ENCODE peak calls at places on chromosomes 16 and 17, in five cellular contexts. One of them, this sample, is unnamed.

GRCh38 chr16:75306102-75306762 is 54.8 kb upstream of the BCAR1 start:
- DNase-seq in fibroblast of lung: peak; percentile 51
- DNase-seq in activated CD8-positive, alpha-beta memory T cell treated with anti-CD3 and anti-CD28 coated beads for 1 hour: no peak
- DNase-seq in activated T-cell treated with anti-CD3 and anti-CD28 coated beads, Interleukin-2, amount 50 U/mL, for 24 hours: no peak
- DNase-seq in naive B cell: no peak
- DNase-seq in this sample: no peak

GRCh38 chr16:17552351-17552750 is 81.6 kb upstream of the XYLT1 start:
- DNase-seq in fibroblast of lung: peak; percentile 91
- DNase-seq in activated CD8-positive, alpha-beta memory T cell treated with anti-CD3 and anti-CD28 coated beads for 1 hour: no peak
- DNase-seq in activated T-cell treated with anti-CD3 and anti-CD28 coated beads, Interleukin-2, amount 50 U/mL, for 24 hours: no peak
- DNase-seq in naive B cell: no peak
- DNase-seq in this sample: no peak

GRCh38 chr16:11530171-11530940 is 56.4 kb downstream of the LITAF start:
- DNase-seq in fibroblast of lung: peak; percentile 9
- DNase-seq in activated CD8-positive, alpha-beta memory T cell treated with anti-CD3 and anti-CD28 coated beads for 1 hour: no peak
- DNase-seq in activated T-cell treated with anti-CD3 and anti-CD28 coated beads, Interleukin-2, amount 50 U/mL, for 24 hours: no peak
- DNase-seq in naive B cell: no peak
- DNase-seq in this sample: no peak

GRCh38 chr16:72061564-72061963 is 1.5 kb upstream of the HPR start:
- DNase-seq in activated CD8-positive, alpha-beta memory T cell treated with anti-CD3 and anti-CD28 coated beads for 1 hour: no peak
- DNase-seq in activated T-cell treated with anti-CD3 and anti-CD28 coated beads, Interleukin-2, amount 50 U/mL, for 24 hours: no peak
- DNase-seq in fibroblast of lung: no peak
- DNase-seq in naive B cell: no peak
- DNase-seq in this sample: no peak

GRCh38 chr17:32491371-32492280 is 4.8 kb downstream of the CDK5R1 start:
- DNase-seq in naive B cell: no peak
- DNase-seq in activated T-cell treated with anti-CD3 and anti-CD28 coated beads, Interleukin-2, amount 50 U/mL, for 24 hours: peak; percentile 58
- DNase-seq in fibroblast of lung: no peak
- DNase-seq in activated CD8-positive, alpha-beta memory T cell treated with anti-CD3 and anti-CD28 coated beads for 1 hour: no peak
- DNase-seq in this sample: no peak

GRCh38 chr17:31058958-31059357 is 35.8 kb upstream of the NF1 start:
- DNase-seq in activated T-cell treated with anti-CD3 and anti-CD28 coated beads, Interleukin-2, amount 50 U/mL, for 24 hours: no peak
- DNase-seq in fibroblast of lung: no peak
- DNase-seq in naive B cell: no peak
- DNase-seq in activated CD8-positive, alpha-beta memory T cell treated with anti-CD3 and anti-CD28 coated beads for 1 hour: no peak
- DNase-seq in this sample: no peak

GRCh38 chr17:10421211-10421610 is 539 bp downstream of the MYH8 start:
- DNase-seq in activated CD8-positive, alpha-beta memory T cell treated with anti-CD3 and anti-CD28 coated beads for 1 hour: no peak
- DNase-seq in activated T-cell treated with anti-CD3 and anti-CD28 coated beads, Interleukin-2, amount 50 U/mL, for 24 hours: no peak
- DNase-seq in naive B cell: no peak
- DNase-seq in fibroblast of lung: no peak
- DNase-seq in this sample: no peak

GRCh38 chr17:17690156-17690737 is 9.0 kb downstream of the RAI1 start:
- DNase-seq in naive B cell: no peak
- DNase-seq in activated CD8-positive, alpha-beta memory T cell treated with anti-CD3 and anti-CD28 coated beads for 1 hour: no peak
- DNase-seq in activated T-cell treated with anti-CD3 and anti-CD28 coated beads, Interleukin-2, amount 50 U/mL, for 24 hours: no peak
- DNase-seq in fibroblast of lung: no peak
- DNase-seq in this sample: no peak

GRCh38 chr16:19664166-19664565 is 53.9 kb downstream of the KNOP1 start:
- DNase-seq in naive B cell: no peak
- DNase-seq in activated CD8-positive, alpha-beta memory T cell treated with anti-CD3 and anti-CD28 coated beads for 1 hour: no peak
- DNase-seq in fibroblast of lung: no peak
- DNase-seq in activated T-cell treated with anti-CD3 and anti-CD28 coated beads, Interleukin-2, amount 50 U/mL, for 24 hours: no peak
- DNase-seq in this sample: no peak

GRCh38 chr16:67019171-67019570 is 9.8 kb upstream of the CBFB start:
- DNase-seq in activated T-cell treated with anti-CD3 and anti-CD28 coated beads, Interleukin-2, amount 50 U/mL, for 24 hours: no peak
- DNase-seq in naive B cell: no peak
- DNase-seq in activated CD8-positive, alpha-beta memory T cell treated with anti-CD3 and anti-CD28 coated beads for 1 hour: no peak
- DNase-seq in fibroblast of lung: no peak
- DNase-seq in this sample: no peak

GRCh38 chr17:47693667-47694017 is 319 bp upstream of the TBKBP1 start:
- DNase-seq in fibroblast of lung: no peak
- DNase-seq in activated T-cell treated with anti-CD3 and anti-CD28 coated beads, Interleukin-2, amount 50 U/mL, for 24 hours: peak; percentile 64
- DNase-seq in activated CD8-positive, alpha-beta memory T cell treated with anti-CD3 and anti-CD28 coated beads for 1 hour: no peak
- DNase-seq in naive B cell: no peak
- DNase-seq in this sample: peak; percentile 49

GRCh38 chr17:11950771-11951519 is 46.3 kb downstream of the ZNF18 start:
- DNase-seq in activated T-cell treated with anti-CD3 and anti-CD28 coated beads, Interleukin-2, amount 50 U/mL, for 24 hours: no peak
- DNase-seq in naive B cell: no peak
- DNase-seq in activated CD8-positive, alpha-beta memory T cell treated with anti-CD3 and anti-CD28 coated beads for 1 hour: no peak
- DNase-seq in fibroblast of lung: peak; percentile 36
- DNase-seq in this sample: no peak

GRCh38 chr16:55102077-55102476 is 171.4 kb downstream of the IRX5 start:
- DNase-seq in activated CD8-positive, alpha-beta memory T cell treated with anti-CD3 and anti-CD28 coated beads for 1 hour: no peak
- DNase-seq in naive B cell: no peak
- DNase-seq in fibroblast of lung: no peak
- DNase-seq in activated T-cell treated with anti-CD3 and anti-CD28 coated beads, Interleukin-2, amount 50 U/mL, for 24 hours: no peak
- DNase-seq in this sample: no peak

GRCh38 chr17:1898872-1899271 is 69.1 kb downstream of the RPA1 start:
- DNase-seq in activated CD8-positive, alpha-beta memory T cell treated with anti-CD3 and anti-CD28 coated beads for 1 hour: no peak
- DNase-seq in naive B cell: no peak
- DNase-seq in fibroblast of lung: no peak
- DNase-seq in activated T-cell treated with anti-CD3 and anti-CD28 coated beads, Interleukin-2, amount 50 U/mL, for 24 hours: no peak
- DNase-seq in this sample: no peak

GRCh38 chr16:46830417-46830901 is 521 bp downstream of the C16orf87 start:
- DNase-seq in naive B cell: no peak
- DNase-seq in activated T-cell treated with anti-CD3 and anti-CD28 coated beads, Interleukin-2, amount 50 U/mL, for 24 hours: no peak
- DNase-seq in fibroblast of lung: peak; percentile 20
- DNase-seq in activated CD8-positive, alpha-beta memory T cell treated with anti-CD3 and anti-CD28 coated beads for 1 hour: no peak
- DNase-seq in this sample: peak; percentile 66

GRCh38 chr17:79960788-79961522 is 74.7 kb downstream of the TBC1D16 start:
- DNase-seq in activated CD8-positive, alpha-beta memory T cell treated with anti-CD3 and anti-CD28 coated beads for 1 hour: no peak
- DNase-seq in naive B cell: no peak
- DNase-seq in activated T-cell treated with anti-CD3 and anti-CD28 coated beads, Interleukin-2, amount 50 U/mL, for 24 hours: no peak
- DNase-seq in fibroblast of lung: peak; percentile 26
- DNase-seq in this sample: no peak

GRCh38 chr16:15640966-15641365 is 2.0 kb downstream of the MARF1 start:
- DNase-seq in activated CD8-positive, alpha-beta memory T cell treated with anti-CD3 and anti-CD28 coated beads for 1 hour: no peak
- DNase-seq in fibroblast of lung: no peak
- DNase-seq in activated T-cell treated with anti-CD3 and anti-CD28 coated beads, Interleukin-2, amount 50 U/mL, for 24 hours: no peak
- DNase-seq in naive B cell: no peak
- DNase-seq in this sample: peak; percentile 17

GRCh38 chr17:5854871-5855554 is 215.2 kb upstream of the WSCD1 start:
- DNase-seq in activated CD8-positive, alpha-beta memory T cell treated with anti-CD3 and anti-CD28 coated beads for 1 hour: no peak
- DNase-seq in naive B cell: no peak
- DNase-seq in activated T-cell treated with anti-CD3 and anti-CD28 coated beads, Interleukin-2, amount 50 U/mL, for 24 hours: no peak
- DNase-seq in fibroblast of lung: no peak
- DNase-seq in this sample: no peak

GRCh38 chr17:67829331-67829730 is 4.0 kb downstream of the BPTF start:
- DNase-seq in activated CD8-positive, alpha-beta memory T cell treated with anti-CD3 and anti-CD28 coated beads for 1 hour: no peak
- DNase-seq in activated T-cell treated with anti-CD3 and anti-CD28 coated beads, Interleukin-2, amount 50 U/mL, for 24 hours: peak; percentile 36
- DNase-seq in fibroblast of lung: peak; percentile 19
- DNase-seq in naive B cell: no peak
- DNase-seq in this sample: peak; percentile 69

GRCh38 chr17:78885956-78886355 is 17.0 kb downstream of the CEP295NL start:
- DNase-seq in activated T-cell treated with anti-CD3 and anti-CD28 coated beads, Interleukin-2, amount 50 U/mL, for 24 hours: no peak
- DNase-seq in fibroblast of lung: no peak
- DNase-seq in naive B cell: no peak
- DNase-seq in activated CD8-positive, alpha-beta memory T cell treated with anti-CD3 and anti-CD28 coated beads for 1 hour: no peak
- DNase-seq in this sample: no peak

GRCh38 chr17:74760404-74761105 is 12.1 kb downstream of the NHERF1 start:
- DNase-seq in fibroblast of lung: no peak
- DNase-seq in activated CD8-positive, alpha-beta memory T cell treated with anti-CD3 and anti-CD28 coated beads for 1 hour: no peak
- DNase-seq in naive B cell: no peak
- DNase-seq in activated T-cell treated with anti-CD3 and anti-CD28 coated beads, Interleukin-2, amount 50 U/mL, for 24 hours: no peak
- DNase-seq in this sample: no peak

GRCh38 chr17:48052956-48053757 is 5.0 kb downstream of the NFE2L1 start:
- DNase-seq in fibroblast of lung: no peak
- DNase-seq in activated T-cell treated with anti-CD3 and anti-CD28 coated beads, Interleukin-2, amount 50 U/mL, for 24 hours: no peak
- DNase-seq in activated CD8-positive, alpha-beta memory T cell treated with anti-CD3 and anti-CD28 coated beads for 1 hour: no peak
- DNase-seq in naive B cell: no peak
- DNase-seq in this sample: no peak

GRCh38 chr16:10103096-10103495 is 79.1 kb downstream of the GRIN2A start:
- DNase-seq in activated CD8-positive, alpha-beta memory T cell treated with anti-CD3 and anti-CD28 coated beads for 1 hour: no peak
- DNase-seq in naive B cell: no peak
- DNase-seq in activated T-cell treated with anti-CD3 and anti-CD28 coated beads, Interleukin-2, amount 50 U/mL, for 24 hours: no peak
- DNase-seq in fibroblast of lung: peak; percentile 75
- DNase-seq in this sample: no peak

GRCh38 chr16:14388243-14388642 is 241.8 kb downstream of the PARN start:
- DNase-seq in naive B cell: no peak
- DNase-seq in fibroblast of lung: no peak
- DNase-seq in activated CD8-positive, alpha-beta memory T cell treated with anti-CD3 and anti-CD28 coated beads for 1 hour: no peak
- DNase-seq in activated T-cell treated with anti-CD3 and anti-CD28 coated beads, Interleukin-2, amount 50 U/mL, for 24 hours: no peak
- DNase-seq in this sample: peak; percentile 39

GRCh38 chr16:83951544-83951943 is 1.5 kb upstream of the OSGIN1 start:
- DNase-seq in activated T-cell treated with anti-CD3 and anti-CD28 coated beads, Interleukin-2, amount 50 U/mL, for 24 hours: no peak
- DNase-seq in activated CD8-positive, alpha-beta memory T cell treated with anti-CD3 and anti-CD28 coated beads for 1 hour: no peak
- DNase-seq in fibroblast of lung: no peak
- DNase-seq in naive B cell: no peak
- DNase-seq in this sample: no peak

GRCh38 chr16:1911467-1912214 is 6.6 kb downstream of the HS3ST6 start:
- DNase-seq in fibroblast of lung: no peak
- DNase-seq in naive B cell: no peak
- DNase-seq in activated CD8-positive, alpha-beta memory T cell treated with anti-CD3 and anti-CD28 coated beads for 1 hour: no peak
- DNase-seq in activated T-cell treated with anti-CD3 and anti-CD28 coated beads, Interleukin-2, amount 50 U/mL, for 24 hours: no peak
- DNase-seq in this sample: no peak

GRCh38 chr16:87420401-87421368 is 28.5 kb downstream of the MAP1LC3B start:
- DNase-seq in naive B cell: no peak
- DNase-seq in activated T-cell treated with anti-CD3 and anti-CD28 coated beads, Interleukin-2, amount 50 U/mL, for 24 hours: no peak
- DNase-seq in activated CD8-positive, alpha-beta memory T cell treated with anti-CD3 and anti-CD28 coated beads for 1 hour: no peak
- DNase-seq in fibroblast of lung: no peak
- DNase-seq in this sample: peak; percentile 8